ENCODE peak calls at places on chromosomes 7 and 10, in four cellular contexts. C, L, Q and S are unnamed samples.
A peak's percentile ranks its signal among the peaks of the same experiment; 100 is the strongest.

GRCh38 chr10:58175990-58176910 is 91.4 kb downstream of the IPMK start:
- DNase-seq in C (no peak), L (no peak), Q (no peak), S (no peak)

GRCh38 chr7:132328047-132328620 is 248.1 kb downstream of the PLXNA4 start:
- DNase-seq in C (no peak), L (no peak), Q (no peak), S (no peak)

GRCh38 chr7:95490366-95490765 is 4.6 kb downstream of the ASB4 start:
- DNase-seq in C (no peak), L (no peak), Q (no peak), S (no peak)

GRCh38 chr7:130273081-130273699 is 6.5 kb downstream of the CPA2 start:
- DNase-seq in C (no peak), L (no peak), Q (peak; percentile 42), S (no peak)

GRCh38 chr7:24652551-24652950 is 79.3 kb downstream of the PALS2 start:
- DNase-seq in C (no peak), L (no peak), Q (no peak), S (no peak)

GRCh38 chr10:86813101-86813500 is 56.7 kb downstream of the BMPR1A start:
- DNase-seq in C (no peak), L (no peak), Q (no peak), S (no peak)

GRCh38 chr10:121694966-121695340 is 96.7 kb upstream of the FGFR2 start:
- DNase-seq in C (no peak), L (no peak), Q (no peak), S (no peak)

GRCh38 chr7:103857435-103857834 is 132.0 kb downstream of the RELN start:
- DNase-seq in C (no peak), L (no peak), Q (no peak), S (no peak)

GRCh38 chr7:96397936-96398596 is 76.2 kb upstream of the SLC25A13 start:
- DNase-seq in C (no peak), L (no peak), Q (no peak), S (no peak)

GRCh38 chr7:38507379-38507778 is 123.8 kb downstream of the AMPH start:
- DNase-seq in C (no peak), L (no peak), Q (no peak), S (no peak)

GRCh38 chr10:69958232-69958902 is 94.3 kb upstream of the MACROH2A2 start:
- DNase-seq in C (no peak), L (peak; percentile 82), Q (no peak), S (no peak)

GRCh38 chr10:124158592-124158991 is 65.2 kb upstream of the CHST15 start:
- DNase-seq in C (no peak), L (no peak), Q (no peak), S (peak; percentile 24)

GRCh38 chr7:39721919-39722597 is 98.7 kb downstream of the RALA start:
- DNase-seq in C (no peak), L (no peak), Q (no peak), S (no peak)

GRCh38 chr10:60101821-60102220 is 195.5 kb upstream of the CCDC6 start:
- DNase-seq in C (no peak), L (no peak), Q (no peak), S (no peak)

GRCh38 chr10:31963598-31963980 is 35.0 kb upstream of the ARHGAP12 start:
- DNase-seq in C (no peak), L (no peak), Q (no peak), S (no peak)

GRCh38 chr10:32039745-32040144 is 16.5 kb downstream of the KIF5B start:
- DNase-seq in C (no peak), L (no peak), Q (no peak), S (no peak)

GRCh38 chr7:42858570-42858969 is 53.3 kb downstream of the C7orf25 start:
- DNase-seq in C (no peak), L (no peak), Q (no peak), S (no peak)

GRCh38 chr7:157380416-157380815 is 43.6 kb downstream of the DNAJB6 start:
- DNase-seq in C (no peak), L (no peak), Q (no peak), S (no peak)

GRCh38 chr7:55074008-55074499 is 55.2 kb downstream of the EGFR start:
- DNase-seq in C (no peak), L (peak; percentile 93), Q (peak; percentile 38), S (peak; percentile 91)

GRCh38 chr10:782751-783648 is 93.5 kb upstream of the DIP2C start:
- DNase-seq in C (peak; percentile 81), L (no peak), Q (no peak), S (peak; percentile 4)

GRCh38 chr7:122055072-122055471 is 89.0 kb downstream of the AASS start:
- DNase-seq in C (no peak), L (no peak), Q (no peak), S (no peak)

GRCh38 chr10:47027108-47027811 is 116.0 kb downstream of the PTPN20 start:
- DNase-seq in C (no peak), L (no peak), Q (peak; percentile 4), S (peak; percentile 7)

GRCh38 chr10:70169011-70169410 is 1.3 kb downstream of the SAR1A start:
- DNase-seq in C (no peak), L (no peak), Q (no peak), S (no peak)

GRCh38 chr10:8060010-8060703 is 5.7 kb downstream of the GATA3 start:
- DNase-seq in C (no peak), L (no peak), Q (no peak), S (no peak)

GRCh38 chr10:49398000-49398861 is 2.3 kb upstream of the DRGX start:
- DNase-seq in C (peak; percentile 92), L (peak; percentile 39), Q (no peak), S (peak; percentile 24)

GRCh38 chr7:7719235-7719634 is 828 bp upstream of the RPA3 start:
- DNase-seq in C (no peak), L (no peak), Q (no peak), S (peak; percentile 18)

GRCh38 chr7:134755422-134756022 is 23.9 kb upstream of the CALD1 start:
- DNase-seq in C (no peak), L (no peak), Q (no peak), S (no peak)

GRCh38 chr7:1238363-1239331 is 6.0 kb downstream of the UNCX start:
- DNase-seq in C (no peak), L (no peak), Q (no peak), S (no peak)

GRCh38 chr10:32929634-32930033 is 28.4 kb downstream of the ITGB1 start:
- DNase-seq in C (no peak), L (no peak), Q (no peak), S (no peak)

GRCh38 chr10:7826971-7827370 is 8.7 kb downstream of the TAF3 start:
- DNase-seq in C (no peak), L (peak; percentile 55), Q (no peak), S (no peak)

GRCh38 chr10:110651044-110651958 is 7.2 kb downstream of the RBM20 start:
- DNase-seq in C (no peak), L (no peak), Q (no peak), S (no peak)

GRCh38 chr10:52818019-52818418 is 45.4 kb upstream of the MBL2 start:
- DNase-seq in C (no peak), L (no peak), Q (no peak), S (no peak)

GRCh38 chr7:68998136-68998535 is 600.1 kb upstream of the AUTS2 start:
- DNase-seq in C (no peak), L (no peak), Q (no peak), S (no peak)

GRCh38 chr10:103888113-103888841 is 29.7 kb downstream of the STN1 start:
- DNase-seq in C (no peak), L (peak; percentile 72), Q (peak; percentile 61), S (peak; percentile 91)

GRCh38 chr10:107814865-107815487 is 650.5 kb upstream of the SORCS1 start:
- DNase-seq in C (no peak), L (no peak), Q (no peak), S (peak; percentile 70)

GRCh38 chr10:129742742-129743550 is 221.1 kb downstream of the EBF3 start:
- DNase-seq in C (peak; percentile 4), L (no peak), Q (no peak), S (no peak)

GRCh38 chr10:59465089-59465488 is 102.7 kb upstream of the FAM13C start:
- DNase-seq in C (no peak), L (no peak), Q (no peak), S (no peak)

GRCh38 chr10:108755661-108756060 is 1167.7 kb downstream of the XPNPEP1 start:
- DNase-seq in C (no peak), L (no peak), Q (no peak), S (no peak)

GRCh38 chr7:7521259-7521658 is 14.4 kb downstream of the COL28A1 start:
- DNase-seq in C (no peak), L (no peak), Q (no peak), S (no peak)

DNA sequence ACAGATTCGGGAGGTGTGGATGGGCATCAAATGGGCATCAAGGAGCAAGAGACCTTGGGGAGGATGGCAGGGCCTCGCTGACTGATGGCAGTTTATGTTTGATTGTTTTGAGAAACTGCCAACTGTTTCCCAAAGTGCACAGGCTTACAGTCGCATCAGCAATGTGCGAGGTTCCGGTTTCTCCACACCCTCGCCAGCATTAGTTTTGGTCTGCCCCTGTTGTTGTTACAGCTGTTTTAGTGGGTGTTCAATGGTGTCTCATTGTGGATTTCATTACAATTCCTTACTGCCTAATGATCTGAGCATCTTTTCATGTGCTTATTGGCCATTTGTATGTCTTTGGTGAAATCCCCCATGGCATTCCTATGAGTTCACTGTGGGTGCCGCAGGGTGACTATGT is 24.4 kb downstream of the AKR1E2 start:
- DNase-seq in C (no peak), L (no peak), Q (no peak), S (no peak)
- H3K4me3 ChIP-seq in C (no peak overlapping the region), L (no peak overlapping the region), Q (no peak overlapping the region), S (no peak overlapping the region)

GRCh38 chr10:23656735-23657134 is 217.9 kb downstream of the OTUD1 start:
- DNase-seq in C (no peak), L (no peak), Q (no peak), S (no peak)
- TF ChIP-seq CTCF in C (peak; percentile 25), L (no peak), Q (no peak), S (no peak)

GRCh38 chr7:2379821-2380450 is 23.5 kb upstream of the CHST12 start:
- DNase-seq in C (no peak), L (no peak), Q (no peak), S (no peak)
- TF ChIP-seq EP300 in C (no peak), L (no peak), Q (no peak), S (no peak)

DNA sequence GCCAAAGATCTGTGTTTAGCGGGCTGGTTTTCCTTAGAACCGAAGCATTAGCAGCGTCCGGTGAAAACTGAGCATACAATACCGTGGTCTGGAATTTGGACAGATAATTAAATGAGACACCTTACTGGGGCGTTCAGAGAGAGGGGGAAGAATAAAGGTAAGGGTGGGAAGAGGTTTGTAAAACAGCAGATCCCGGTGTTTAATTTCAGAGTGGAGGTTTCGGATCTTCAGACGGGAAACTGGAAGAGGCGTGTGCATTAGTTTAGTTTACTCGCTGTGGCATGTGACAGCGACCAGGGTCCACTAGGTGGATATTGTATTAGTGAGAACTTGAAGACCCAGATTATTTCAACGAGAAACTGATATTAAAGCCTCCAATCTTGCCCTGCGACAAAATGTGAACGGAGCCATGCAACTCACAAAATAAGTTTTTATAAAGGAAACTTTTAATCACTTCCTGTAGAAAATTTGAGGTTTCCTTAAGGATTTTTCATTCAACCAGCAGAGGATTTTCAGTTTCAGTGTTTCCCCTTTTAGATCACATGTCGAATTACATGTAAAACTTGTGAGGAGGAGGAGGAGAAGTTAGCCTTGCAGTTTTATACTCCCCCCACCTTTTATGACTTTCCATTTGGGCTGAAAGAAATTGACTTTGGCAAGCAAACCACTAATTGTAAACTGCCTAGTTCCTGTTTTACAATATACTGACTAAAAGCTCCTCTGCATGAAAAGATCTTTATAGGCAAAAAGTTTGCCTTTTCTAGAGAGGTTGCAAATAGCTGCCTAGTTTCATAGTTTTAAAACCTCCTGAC is 2.8 kb downstream of the BAMBI start:
- DNase-seq in C (no peak), L (no peak), Q (no peak), S (no peak)
- H3K4me3 ChIP-seq in C (peak overlapping the region; percentile 85), L (peak overlapping the region; percentile 99), Q (peak overlapping the region; percentile 88), S (no peak overlapping the region)